ENCODE peak calls at places on chromosome 17, in nine cellular contexts. U, V, Z, F, H, K, X, O and R are unnamed samples.

GRCh38 chr17:58314706-58315015 is 13.9 kb downstream of the TSPOAP1 start:
- DNase-seq in U (no peak), V (peak; percentile 3), Z (no peak), F (no peak), H (no peak), K (no peak), X (no peak), O (no peak), R (no peak)

GRCh38 chr17:80137131-80137530 is 9.8 kb downstream of the EIF4A3 start:
- DNase-seq in U (peak; percentile 46), V (no peak), Z (no peak), F (no peak), H (no peak), K (no peak), X (no peak), O (no peak), R (no peak)

GRCh38 chr17:42414782-42415409 is 8.2 kb downstream of the CAVIN1 start:
- DNase-seq in U (no peak), V (no peak), Z (no peak), F (no peak), H (no peak), K (no peak), X (no peak), O (peak; percentile 80), R (no peak)

GRCh38 chr17:74919440-74920305 is 3.4 kb downstream of the USH1G start:
- DNase-seq in U (no peak), V (peak; percentile 33), Z (peak; percentile 57), F (no peak), H (no peak), K (no peak), X (peak; percentile 84), O (no peak), R (no peak)

GRCh38 chr17:44610871-44611270 is 45.4 kb upstream of the MEIOC start:
- DNase-seq in U (no peak), V (no peak), Z (no peak), F (no peak), H (no peak), K (no peak), X (no peak), O (no peak), R (no peak)

GRCh38 chr17:31413871-31414589 is 22.6 kb downstream of the RAB11FIP4 start:
- DNase-seq in U (peak; percentile 56), V (no peak), Z (no peak), F (no peak), H (no peak), K (no peak), X (no peak), O (peak; percentile 39), R (no peak)

GRCh38 chr17:21042434-21043295 is at the start of gene USP22:
- DNase-seq in U (no peak), V (peak; percentile 31), Z (no peak), F (no peak), H (peak; percentile 13), K (no peak), X (peak; percentile 97), O (peak; percentile 98), R (peak; percentile 79)

GRCh38 chr17:78375401-78376079 is 2.9 kb upstream of the PGS1 start:
- DNase-seq in U (peak; percentile 87), V (no peak), Z (no peak), F (no peak), H (no peak), K (no peak), X (no peak), O (peak; percentile 84), R (no peak)

GRCh38 chr17:14301761-14302401 is 1.0 kb downstream of the HS3ST3B1 start:
- DNase-seq in U (no peak), V (peak; percentile 48), Z (peak; percentile 37), F (no peak), H (no peak), K (peak; percentile 43), X (no peak), O (peak; percentile 93), R (no peak)

GRCh38 chr17:33292981-33293867 is at the start of gene ASIC2:
- DNase-seq in U (no peak), V (no peak), Z (no peak), F (no peak), H (no peak), K (peak; percentile 18), X (peak; percentile 82), O (peak; percentile 68), R (no peak)

GRCh38 chr17:3588104-3588503 is 21.1 kb downstream of the TRPV1 start:
- DNase-seq in U (no peak), V (no peak), Z (no peak), F (no peak), H (no peak), K (no peak), X (no peak), O (no peak), R (no peak)

GRCh38 chr17:40070895-40071719 is 8.3 kb downstream of the THRA start:
- DNase-seq in U (peak; percentile 90), V (peak; percentile 98), Z (peak; percentile 68), F (no peak), H (no peak), K (peak; percentile 88), X (peak; percentile 87), O (peak; percentile 87), R (no peak)

GRCh38 chr17:44972953-44973352 is 4.8 kb upstream of the C1QL1 start:
- DNase-seq in U (no peak), V (no peak), Z (no peak), F (no peak), H (no peak), K (no peak), X (no peak), O (no peak), R (no peak)

DNA sequence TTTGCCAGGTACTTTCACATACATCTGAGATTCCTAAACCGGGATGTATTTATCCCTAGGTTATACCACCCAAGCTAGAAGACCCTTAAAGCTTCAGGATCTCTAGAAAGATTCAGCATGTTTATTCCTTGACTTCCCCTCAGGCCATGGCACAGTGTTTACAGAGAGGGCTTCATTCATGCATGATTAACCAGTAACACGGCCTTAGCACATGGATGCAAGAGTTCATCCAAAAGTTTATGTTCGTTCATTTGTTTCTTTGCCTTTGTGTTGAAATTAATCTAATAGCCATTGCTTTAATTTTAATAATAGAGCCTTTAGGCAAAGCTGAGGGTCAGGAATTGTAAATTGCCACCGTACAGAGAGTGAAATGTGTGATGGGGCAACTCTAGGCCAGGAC is 13.8 kb downstream of the PCTP start:
- DNase-seq in U (no peak), V (no peak), Z (no peak), F (no peak), H (no peak), K (no peak), X (no peak), O (no peak), R (no peak)
- TF ChIP-seq POLR2AphosphoS5 in U (no peak), V (no peak), Z (no peak), F (no peak), H (no peak), K (no peak), X (no peak), O (no peak), R (no peak)

GRCh38 chr17:8110907-8111306 is 7.4 kb downstream of the ALOXE3 start:
- DNase-seq in U (no peak), V (no peak), Z (no peak), F (no peak), H (no peak), K (no peak), X (no peak), O (no peak), R (no peak)
- TF ChIP-seq POLR2A in U (no peak), V (no peak), Z (peak; percentile 69), F (no peak), H (no peak), K (no peak), X (no peak), O (no peak), R (no peak)

GRCh38 chr17:1645207-1646171 is at the start of gene SCARF1:
- DNase-seq in U (peak; percentile 79), V (no peak), Z (no peak), F (no peak), H (no peak), K (no peak), X (peak; percentile 87), O (peak; percentile 89), R (no peak)
- TF ChIP-seq POLR2AphosphoS5 in U (peak; percentile 57), V (no peak), Z (no peak), F (no peak), H (peak; percentile 38), K (peak; percentile 53), X (peak; percentile 64), O (peak; percentile 91), R (no peak)

GRCh38 chr17:82079001-82079677 is 13.5 kb upstream of the DUS1L start:
- DNase-seq in U (no peak), V (no peak), Z (no peak), F (no peak), H (no peak), K (no peak), X (peak; percentile 82), O (no peak), R (no peak)

GRCh38 chr17:82076018-82076784 is 10.6 kb upstream of the DUS1L start:
- DNase-seq in U (no peak), V (no peak), Z (peak; percentile 34), F (no peak), H (no peak), K (no peak), X (peak; percentile 44), O (no peak), R (no peak)

GRCh38 chr17:82077617-82078358 is 12.2 kb upstream of the DUS1L start:
- DNase-seq in U (no peak), V (no peak), Z (peak; percentile 38), F (no peak), H (no peak), K (no peak), X (peak; percentile 75), O (no peak), R (no peak)

GRCh38 chr17:82078433-82078832 is 12.8 kb upstream of the DUS1L start:
- DNase-seq in U (no peak), V (no peak), Z (no peak), F (no peak), H (no peak), K (no peak), X (peak; percentile 73), O (no peak), R (no peak)

GRCh38 chr17:82076785-82077591 is 11.4 kb upstream of the DUS1L start:
- DNase-seq in U (no peak), V (no peak), Z (peak; percentile 55), F (no peak), H (no peak), K (no peak), X (peak; percentile 75), O (no peak), R (no peak)
- TF ChIP-seq POLR2A in U (no peak), V (no peak), Z (peak; percentile 64), F (no peak), H (no peak), K (no peak), X (no peak), O (no peak), R (peak; percentile 52)

DNA sequence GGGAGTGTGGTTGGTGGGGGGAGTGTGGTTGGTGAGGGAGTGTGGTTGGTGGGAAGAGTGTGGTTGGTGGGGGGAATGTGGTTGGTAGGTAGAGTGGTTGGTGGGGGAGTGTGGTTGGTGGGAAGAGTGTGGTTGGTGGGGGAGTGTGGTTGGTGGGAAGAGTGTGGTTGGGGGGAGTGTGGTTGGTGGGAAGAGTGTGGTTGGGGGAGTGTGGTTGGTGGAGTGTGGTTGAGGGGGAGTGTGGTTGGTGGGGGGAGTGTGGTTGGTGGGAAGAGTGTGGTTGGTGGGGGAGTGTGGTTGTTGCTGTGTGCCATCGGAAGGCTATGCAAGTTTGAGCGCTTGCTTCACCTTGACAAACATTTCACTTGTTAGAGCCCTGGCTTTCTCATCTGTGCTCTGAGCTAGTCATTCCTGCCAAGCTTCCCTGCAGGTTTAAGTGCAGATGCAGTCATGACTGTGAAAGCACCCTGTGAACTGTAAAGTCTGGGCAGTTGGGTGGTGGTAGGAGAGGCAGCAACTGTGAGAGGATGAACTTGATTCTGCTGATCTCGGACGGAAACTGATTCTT is 20.1 kb downstream of the MINK1 start:
- DNase-seq in U (no peak), V (no peak), Z (no peak), F (no peak), H (no peak), K (no peak), X (no peak), O (no peak), R (no peak)
- TF ChIP-seq POLR2AphosphoS5 in U (no peak), V (no peak), Z (no peak), F (no peak), H (no peak), K (no peak), X (no peak), O (no peak), R (no peak)